ENCODE peak calls at places on chromosomes 2 and 18, in eight cellular contexts. W is nephron progenitor cell, I is HTR-8/SVneo, E is neural crest cell, S is dermis blood vessel endothelial cell, X is Panc1, V is lower lobe of right lung, Y is A549. P is an unnamed sample.
A peak's percentile ranks its signal among the peaks of the same experiment; 100 is the strongest.

GRCh38 chr2:105755895-105756294 is 11.2 kb downstream of the NCK2 start:
- DNase-seq in W (no peak), I (no peak), E (no peak), S (no peak), X (no peak), V (no peak), Y (no peak), P (no peak)

GRCh38 chr2:221485500-221485870 is 86.6 kb downstream of the EPHA4 start:
- DNase-seq in W (no peak), I (no peak), E (no peak), S (no peak), X (no peak), V (no peak), Y (no peak), P (no peak)

GRCh38 chr2:227106845-227107759 is 56.9 kb downstream of the COL4A4 start:
- DNase-seq in W (peak; percentile 64), I (peak; percentile 51), E (peak; percentile 59), S (peak; percentile 66), X (peak; percentile 63), V (no peak), Y (peak; percentile 42), P (no peak)

GRCh38 chr2:216862628-216863027 is 2.8 kb upstream of the TNP1 start:
- DNase-seq in W (no peak), I (no peak), E (no peak), S (no peak), X (no peak), V (no peak), Y (no peak), P (no peak)

GRCh38 chr18:24446953-24447537 is 13.4 kb upstream of the HRH4 start:
- DNase-seq in W (no peak), I (no peak), E (no peak), S (peak; percentile 1), X (no peak), V (no peak), Y (no peak), P (no peak)

GRCh38 chr18:59950215-59950944 is 50.6 kb downstream of the PMAIP1 start:
- DNase-seq in W (no peak), I (no peak), E (no peak), S (no peak), X (no peak), V (no peak), Y (no peak), P (no peak)

GRCh38 chr18:7856099-7856498 is 289.0 kb downstream of the PTPRM start:
- DNase-seq in W (no peak), I (no peak), E (no peak), S (no peak), X (no peak), V (no peak), Y (no peak), P (no peak)

GRCh38 chr2:196160101-196160500 is 11.3 kb downstream of the STK17B start:
- DNase-seq in W (no peak), I (peak; percentile 69), E (no peak), S (peak; percentile 71), X (no peak), V (no peak), Y (no peak), P (peak; percentile 61)

GRCh38 chr18:13627639-13628038 is 98.7 kb downstream of the FAM210A start:
- DNase-seq in W (no peak), I (no peak), E (no peak), S (no peak), X (no peak), V (no peak), Y (no peak), P (no peak)

GRCh38 chr18:78090584-78090983 is 840.9 kb downstream of the GALR1 start:
- DNase-seq in W (no peak), I (no peak), E (no peak), S (no peak), X (no peak), V (no peak), Y (no peak), P (no peak)

GRCh38 chr2:105580870-105581567 is 163.7 kb upstream of the NCK2 start:
- DNase-seq in W (no peak), I (no peak), E (no peak), S (no peak), X (no peak), V (no peak), Y (no peak), P (no peak)

GRCh38 chr2:43459455-43459854 is 136.4 kb downstream of the THADA start:
- DNase-seq in W (no peak), I (no peak), E (no peak), S (no peak), X (no peak), V (no peak), Y (no peak), P (no peak)

GRCh38 chr18:32911660-32912284 is 138.9 kb upstream of the KLHL14 start:
- DNase-seq in W (no peak), I (no peak), E (no peak), S (no peak), X (peak; percentile 50), V (no peak), Y (no peak), P (no peak)

GRCh38 chr18:48161201-48161910 is 230.9 kb upstream of the SMAD2 start:
- DNase-seq in W (peak; percentile 91), I (peak; percentile 54), E (peak; percentile 79), S (peak; percentile 47), X (no peak), V (peak; percentile 85), Y (peak; percentile 35), P (peak; percentile 23)

GRCh38 chr2:134846213-134846612 is 7.8 kb downstream of the ACMSD start:
- DNase-seq in W (no peak), I (no peak), E (no peak), S (no peak), X (no peak), V (no peak), Y (no peak), P (no peak)

GRCh38 chr18:45793295-45793965 is 32.0 kb upstream of the SIGLEC15 start:
- DNase-seq in W (no peak), I (peak; percentile 67), E (no peak), S (no peak), X (peak; percentile 71), V (no peak), Y (peak; percentile 66), P (peak; percentile 96)

GRCh38 chr2:844725-845124 is 105.9 kb upstream of the SNTG2 start:
- DNase-seq in W (no peak), I (no peak), E (no peak), S (no peak), X (no peak), V (no peak), Y (no peak), P (no peak)